ENCODE peak calls at places on chromosome 7, in nine cellular contexts. B is stimulated activated naive CD8-positive, alpha-beta T cell treated with anti-CD3 and anti-CD28 coated beads, Interleukin-15, amount 100 ng/mL, for 72 hours; H is naive thymus-derived CD8-positive, alpha-beta T cell; Z is Right ventricle myocardium inferior; G is left lung; L is activated CD8-positive, alpha-beta memory T cell treated with anti-CD3 and anti-CD28 coated beads, Interleukin-2, amount 10 ng/mL, durations not matched to agents 7 days and 5 days; Q is right cardiac atrium; Y is left ventricle myocardium superior; U is foreskin keratinocyte. A is an unnamed sample.

GRCh38 chr7:37107047-37107446 is 341.6 kb downstream of the ELMO1 start:
- ATAC-seq in B (no peak), U (no peak), Z (no peak), Y (no peak), L (no peak), Q (no peak), H (no peak), G (no peak), A (no peak)

GRCh38 chr7:31785081-31785480 is 98.1 kb downstream of the PPP1R17 start:
- ATAC-seq in B (no peak), H (no peak), Y (peak; percentile 31), G (no peak), U (no peak), L (no peak), Z (peak; percentile 30), Q (peak; percentile 14), A (no peak)

GRCh38 chr7:3559178-3559765 is 258.2 kb downstream of the SDK1 start:
- ATAC-seq in U (peak; percentile 73), Q (peak; percentile 44), G (peak; percentile 58), Y (peak; percentile 33), B (peak; percentile 56), L (no peak), H (no peak), Z (peak; percentile 31), A (peak; percentile 56)

GRCh38 chr7:36683695-36684357 is 40.5 kb downstream of the AOAH start:
- ATAC-seq in B (peak; percentile 90), L (peak; percentile 81), G (no peak), H (no peak), Q (no peak), Z (no peak), Y (no peak), U (peak; percentile 86), A (peak; percentile 70)

GRCh38 chr7:33050425-33051318 is 11.9 kb downstream of the NT5C3A start:
- ATAC-seq in G (peak; percentile 89), B (no peak), Y (peak; percentile 61), U (peak; percentile 69), H (peak; percentile 72), L (peak; percentile 48), Z (peak; percentile 66), Q (peak; percentile 47), A (peak; percentile 70)

GRCh38 chr7:49386792-49387191 is 386.6 kb upstream of the VWC2 start:
- ATAC-seq in H (no peak), Y (no peak), U (no peak), G (no peak), Z (no peak), L (no peak), Q (no peak), B (no peak), A (no peak)

GRCh38 chr7:1099637-1100036 is 11.7 kb downstream of the GPER1 start:
- ATAC-seq in Y (no peak), B (no peak), U (no peak), Q (no peak), G (no peak), H (no peak), L (no peak), Z (no peak), A (no peak)

GRCh38 chr7:50733552-50733951 is 49.1 kb downstream of the GRB10 start:
- ATAC-seq in L (no peak), B (no peak), U (peak; percentile 53), Y (no peak), Z (no peak), G (peak; percentile 98), H (no peak), Q (no peak), A (peak; percentile 60)

GRCh38 chr7:81743665-81744064 is 26.2 kb downstream of the HGF start:
- ATAC-seq in Z (no peak), Q (no peak), G (no peak), U (no peak), L (no peak), H (no peak), B (no peak), Y (no peak), A (no peak)

GRCh38 chr7:55569269-55569663 is 3.0 kb downstream of the VOPP1 start:
- ATAC-seq in U (no peak), Y (no peak), Z (no peak), G (no peak), H (no peak), B (no peak), L (no peak), Q (no peak), A (no peak)

GRCh38 chr7:142181966-142182365 is 70.4 kb downstream of the MGAM2 start:
- ATAC-seq in Q (no peak), U (no peak), Z (no peak), G (no peak), B (no peak), Y (no peak), H (no peak), L (no peak), A (no peak)

GRCh38 chr7:104900525-104900924 is 113.5 kb upstream of the KMT2E start:
- ATAC-seq in Q (peak; percentile 57), L (no peak), B (no peak), Y (no peak), Z (no peak), U (no peak), G (no peak), H (no peak), A (no peak)

GRCh38 chr7:16816820-16817219 is 12.0 kb upstream of the AGR2 start:
- ATAC-seq in U (no peak), Y (peak; percentile 70), B (no peak), G (peak; percentile 40), H (no peak), Q (no peak), Z (peak; percentile 71), L (no peak), A (peak; percentile 24)

GRCh38 chr7:4842302-4843064 is 19.3 kb downstream of the PAPOLB start:
- ATAC-seq in Y (peak; percentile 71), H (no peak), Q (peak; percentile 88), B (no peak), L (no peak), Z (peak; percentile 62), G (peak; percentile 47), U (no peak), A (no peak)

GRCh38 chr7:157503229-157503628 is 166.4 kb downstream of the DNAJB6 start:
- ATAC-seq in G (no peak), U (no peak), Z (no peak), Q (no peak), H (peak; percentile 56), L (peak; percentile 59), Y (no peak), B (no peak), A (no peak)

GRCh38 chr7:97004931-97005763 is at the start of gene DLX6:
- ATAC-seq in Q (peak; percentile 59), U (peak; percentile 77), G (no peak), B (peak; percentile 46), Z (no peak), H (peak; percentile 30), Y (peak; percentile 36), L (no peak), A (peak; percentile 67)

GRCh38 chr7:96701258-96701657 is 8.4 kb downstream of the SEM1 start:
- ATAC-seq in Y (no peak), Z (no peak), U (no peak), B (no peak), L (no peak), H (no peak), G (no peak), Q (no peak), A (no peak)

GRCh38 chr7:131164025-131164899 is 163.4 kb upstream of the MKLN1 start:
- ATAC-seq in Z (no peak), G (no peak), Q (no peak), B (no peak), Y (no peak), L (no peak), H (no peak), U (peak; percentile 82), A (no peak)

GRCh38 chr7:156944876-156945275 is 4.6 kb upstream of the NOM1 start:
- ATAC-seq in G (no peak), H (no peak), U (no peak), B (no peak), Q (no peak), Y (no peak), Z (no peak), L (no peak), A (no peak)

GRCh38 chr7:117661312-117661711 is 181.5 kb downstream of the CFTR start:
- ATAC-seq in Y (no peak), U (no peak), G (no peak), B (no peak), H (no peak), Q (no peak), Z (no peak), L (no peak), A (no peak)

GRCh38 chr7:131109757-131110293 is 217.9 kb upstream of the MKLN1 start:
- ATAC-seq in H (no peak), L (peak; percentile 4), U (peak; percentile 61), Y (peak; percentile 57), Z (peak; percentile 51), G (peak; percentile 39), B (no peak), Q (peak; percentile 61), A (peak; percentile 42)

GRCh38 chr7:71486856-71487628 is 355.1 kb downstream of the GALNT17 start:
- ATAC-seq in H (no peak), U (no peak), Z (peak; percentile 65), L (no peak), G (peak; percentile 10), B (no peak), Q (peak; percentile 35), Y (peak; percentile 64), A (no peak)

GRCh38 chr7:74499835-74500388 is 46.2 kb downstream of the GTF2IRD1 start:
- ATAC-seq in L (no peak), Q (no peak), Z (no peak), Y (no peak), B (no peak), U (no peak), G (no peak), H (no peak), A (no peak)

GRCh38 chr7:135509839-135510602 is at the start of gene CNOT4:
- ATAC-seq in B (peak; percentile 96), U (peak; percentile 97), Z (peak; percentile 99), H (peak; percentile 95), Q (peak; percentile 99), G (peak; percentile 98), Y (peak; percentile 99), L (peak; percentile 96), A (peak; percentile 99)

GRCh38 chr7:21972397-21972784 is 26.7 kb upstream of the CDCA7L start:
- ATAC-seq in Y (no peak), H (no peak), U (peak; percentile 83), Q (no peak), B (no peak), G (no peak), Z (no peak), L (no peak), A (no peak)

GRCh38 chr7:128398841-128399135 is 11.0 kb downstream of the IMPDH1 start:
- ATAC-seq in Q (no peak), G (peak; percentile 16), H (no peak), Y (peak; percentile 30), Z (no peak), U (peak; percentile 27), B (no peak), L (no peak), A (no peak)

GRCh38 chr7:124553485-124553884 is 212.1 kb downstream of the GPR37 start:
- ATAC-seq in Q (no peak), B (no peak), U (no peak), Z (no peak), Y (no peak), L (no peak), G (no peak), H (no peak), A (no peak)

GRCh38 chr7:101861223-101861775 is 43.9 kb downstream of the CUX1 start:
- ATAC-seq in G (no peak), U (no peak), L (no peak), B (no peak), Z (no peak), Q (no peak), Y (peak; percentile 3), H (no peak), A (no peak)

GRCh38 chr7:73894851-73895441 is 34.0 kb downstream of the TMEM270 start:
- ATAC-seq in Z (peak; percentile 88), H (no peak), Q (peak; percentile 82), U (peak; percentile 59), Y (peak; percentile 81), L (no peak), B (peak; percentile 35), G (peak; percentile 77), A (peak; percentile 26)

GRCh38 chr7:92904292-92905131 is 68.1 kb upstream of the CDK6 start:
- ATAC-seq in Q (no peak), Z (no peak), U (peak; percentile 100), H (peak; percentile 100), Y (no peak), B (peak; percentile 99), G (peak; percentile 68), L (peak; percentile 99), A (peak; percentile 98)

GRCh38 chr7:131829911-131830310 is 273.5 kb upstream of the PODXL start:
- ATAC-seq in Q (peak; percentile 63), L (no peak), Y (peak; percentile 41), U (peak; percentile 24), B (no peak), H (no peak), G (peak; percentile 44), Z (peak; percentile 37), A (no peak)

A was measured in esophagus mucosa.